ENCODE peak calls at places on chromosomes 11 and 22, in four cellular contexts. One of them, this sample, is unnamed.

GRCh38 chr22:24599514-24599913 is 3.5 kb upstream of the GGT1 start:
- DNase-seq in CD4-positive, CD25-positive, alpha-beta regulatory T cell: no peak
- DNase-seq in HEK293T: no peak
- DNase-seq in NCI-H1694 treated with DMSO at 0.1 percent for 48 hours: no peak
- DNase-seq in this sample: no peak

GRCh38 chr11:11458523-11458922 is 105.5 kb upstream of the CSNK2A3 start:
- DNase-seq in CD4-positive, CD25-positive, alpha-beta regulatory T cell: no peak
- DNase-seq in HEK293T: no peak
- DNase-seq in NCI-H1694 treated with DMSO at 0.1 percent for 48 hours: peak; percentile 28
- DNase-seq in this sample: no peak

GRCh38 chr22:41264408-41264941 is 21.5 kb downstream of the RANGAP1 start:
- DNase-seq in CD4-positive, CD25-positive, alpha-beta regulatory T cell: no peak
- DNase-seq in HEK293T: no peak
- DNase-seq in NCI-H1694 treated with DMSO at 0.1 percent for 48 hours: no peak
- DNase-seq in this sample: no peak

GRCh38 chr22:38873469-38874411 is 1.7 kb upstream of the CBX6 start:
- DNase-seq in CD4-positive, CD25-positive, alpha-beta regulatory T cell: no peak
- DNase-seq in HEK293T: peak; percentile 6
- DNase-seq in NCI-H1694 treated with DMSO at 0.1 percent for 48 hours: no peak
- DNase-seq in this sample: peak; percentile 24

GRCh38 chr22:44130076-44130711 is 50.5 kb upstream of the PARVG start:
- DNase-seq in CD4-positive, CD25-positive, alpha-beta regulatory T cell: no peak
- DNase-seq in HEK293T: no peak
- DNase-seq in NCI-H1694 treated with DMSO at 0.1 percent for 48 hours: no peak
- DNase-seq in this sample: no peak

GRCh38 chr22:47047321-47048122 is 285.1 kb downstream of the TBC1D22A start:
- DNase-seq in CD4-positive, CD25-positive, alpha-beta regulatory T cell: no peak
- DNase-seq in HEK293T: no peak
- DNase-seq in NCI-H1694 treated with DMSO at 0.1 percent for 48 hours: no peak
- DNase-seq in this sample: no peak

GRCh38 chr11:13183094-13183825 is 94.3 kb upstream of the BMAL1 start:
- DNase-seq in CD4-positive, CD25-positive, alpha-beta regulatory T cell: peak; percentile 19
- DNase-seq in HEK293T: peak; percentile 15
- DNase-seq in NCI-H1694 treated with DMSO at 0.1 percent for 48 hours: peak; percentile 36
- DNase-seq in this sample: no peak

GRCh38 chr11:102831128-102831708 is 12.2 kb downstream of the MMP3 start:
- DNase-seq in CD4-positive, CD25-positive, alpha-beta regulatory T cell: no peak
- DNase-seq in HEK293T: no peak
- DNase-seq in NCI-H1694 treated with DMSO at 0.1 percent for 48 hours: no peak
- DNase-seq in this sample: no peak

GRCh38 chr11:114061053-114062049 is 1.8 kb downstream of the ZBTB16 start:
- DNase-seq in CD4-positive, CD25-positive, alpha-beta regulatory T cell: no peak
- DNase-seq in HEK293T: peak; percentile 33
- DNase-seq in NCI-H1694 treated with DMSO at 0.1 percent for 48 hours: no peak
- DNase-seq in this sample: no peak

GRCh38 chr11:61144511-61145179 is 16.6 kb downstream of the VPS37C start:
- DNase-seq in CD4-positive, CD25-positive, alpha-beta regulatory T cell: no peak
- DNase-seq in HEK293T: no peak
- DNase-seq in NCI-H1694 treated with DMSO at 0.1 percent for 48 hours: no peak
- DNase-seq in this sample: no peak

GRCh38 chr22:11629661-11630385 is 3898.2 kb upstream of the OR11H1 start:
- DNase-seq in CD4-positive, CD25-positive, alpha-beta regulatory T cell: no peak
- DNase-seq in HEK293T: no peak
- DNase-seq in NCI-H1694 treated with DMSO at 0.1 percent for 48 hours: no peak
- DNase-seq in this sample: no peak

GRCh38 chr11:131536159-131536558 is 165.7 kb downstream of the NTM start:
- DNase-seq in CD4-positive, CD25-positive, alpha-beta regulatory T cell: no peak
- DNase-seq in HEK293T: no peak
- DNase-seq in NCI-H1694 treated with DMSO at 0.1 percent for 48 hours: no peak
- DNase-seq in this sample: no peak

GRCh38 chr11:65887723-65888162 is 528 bp downstream of the FIBP start:
- DNase-seq in CD4-positive, CD25-positive, alpha-beta regulatory T cell: no peak
- DNase-seq in HEK293T: no peak
- DNase-seq in NCI-H1694 treated with DMSO at 0.1 percent for 48 hours: no peak
- DNase-seq in this sample: no peak

GRCh38 chr11:8784936-8785335 is 102.3 kb downstream of the RPL27A start:
- DNase-seq in CD4-positive, CD25-positive, alpha-beta regulatory T cell: no peak
- DNase-seq in HEK293T: no peak
- DNase-seq in NCI-H1694 treated with DMSO at 0.1 percent for 48 hours: no peak
- DNase-seq in this sample: no peak

GRCh38 chr11:111602865-111603632 is 800 bp downstream of the SIK2 start:
- DNase-seq in CD4-positive, CD25-positive, alpha-beta regulatory T cell: peak; percentile 30
- DNase-seq in HEK293T: peak; percentile 31
- DNase-seq in NCI-H1694 treated with DMSO at 0.1 percent for 48 hours: no peak
- DNase-seq in this sample: peak; percentile 35

GRCh38 chr11:45650166-45651095 is 15.0 kb downstream of the CHST1 start:
- DNase-seq in CD4-positive, CD25-positive, alpha-beta regulatory T cell: no peak
- DNase-seq in HEK293T: no peak
- DNase-seq in NCI-H1694 treated with DMSO at 0.1 percent for 48 hours: no peak
- DNase-seq in this sample: no peak

GRCh38 chr22:33116846-33117547 is 58.8 kb upstream of the SYN3 start:
- DNase-seq in CD4-positive, CD25-positive, alpha-beta regulatory T cell: no peak
- DNase-seq in HEK293T: no peak
- DNase-seq in NCI-H1694 treated with DMSO at 0.1 percent for 48 hours: no peak
- DNase-seq in this sample: no peak

GRCh38 chr11:125517116-125517804 is 21.2 kb upstream of the FEZ1 start:
- DNase-seq in CD4-positive, CD25-positive, alpha-beta regulatory T cell: no peak
- DNase-seq in HEK293T: peak; percentile 32
- DNase-seq in NCI-H1694 treated with DMSO at 0.1 percent for 48 hours: no peak
- DNase-seq in this sample: no peak

GRCh38 chr11:27447288-27447914 is 25.2 kb downstream of the LGR4 start:
- DNase-seq in CD4-positive, CD25-positive, alpha-beta regulatory T cell: no peak
- DNase-seq in HEK293T: no peak
- DNase-seq in NCI-H1694 treated with DMSO at 0.1 percent for 48 hours: no peak
- DNase-seq in this sample: no peak